ENCODE peak calls at places on chromosome 14, in eight cellular contexts. H is uterus, E is heart left ventricle, R is ovary, V is tibial artery, A is psoas muscle, P is prostate gland, O is endothelial cell of umbilical vein. D is an unnamed sample.

GRCh38 chr14:42508209-42508946 is 901.7 kb downstream of the LRFN5 start:
- DNase-seq in H (no peak), E (no peak), O (no peak), A (no peak), V (no peak), P (no peak), R (no peak), D (no peak)

GRCh38 chr14:26125039-26125438 is 472.8 kb downstream of the NOVA1 start:
- DNase-seq in P (no peak), R (no peak), V (no peak), O (no peak), H (no peak), E (no peak), A (no peak), D (no peak)

GRCh38 chr14:50260511-50260910 is 29.1 kb upstream of the SOS2 start:
- DNase-seq in P (no peak), R (no peak), A (no peak), O (peak), V (no peak), E (no peak), H (no peak), D (no peak)

GRCh38 chr14:35506927-35507326 is 27.0 kb upstream of the INSM2 start:
- DNase-seq in H (no peak), E (no peak), O (peak), A (no peak), V (no peak), R (no peak), P (no peak), D (no peak)

GRCh38 chr14:104421401-104421821 is 158.2 kb upstream of the C14orf180 start:
- DNase-seq in V (no peak), R (no peak), P (no peak), A (no peak), E (no peak), H (no peak), O (no peak), D (no peak)

GRCh38 chr14:97977711-97978261 is 1180.6 kb downstream of the VRK1 start:
- DNase-seq in O (no peak), P (peak), E (peak), V (peak), R (peak), H (peak), A (peak), D (peak)

GRCh38 chr14:89516173-89516572 is 99.1 kb upstream of the FOXN3 start:
- DNase-seq in A (no peak), H (no peak), P (no peak), O (no peak), V (no peak), E (no peak), R (no peak), D (no peak)

GRCh38 chr14:79698218-79698617 is 513.1 kb downstream of the DIO2 start:
- DNase-seq in H (no peak), P (no peak), A (no peak), R (no peak), V (no peak), E (no peak), O (no peak), D (no peak)

GRCh38 chr14:95442016-95442632 is 74.3 kb downstream of the SYNE3 start:
- DNase-seq in E (no peak), P (no peak), O (no peak), H (no peak), V (no peak), A (no peak), R (no peak), D (no peak)

GRCh38 chr14:89723930-89724915 is 230.3 kb downstream of the EFCAB11 start:
- DNase-seq in H (no peak), E (no peak), P (no peak), O (no peak), A (no peak), V (no peak), R (no peak), D (no peak)

GRCh38 chr14:20454359-20454644 is 310 bp downstream of the OSGEP start:
- DNase-seq in E (no peak), O (peak), V (peak), P (peak), H (no peak), R (no peak), A (no peak), D (no peak)

GRCh38 chr14:96962337-96962736 is 165.2 kb downstream of the VRK1 start:
- DNase-seq in P (no peak), V (no peak), E (no peak), A (no peak), O (no peak), H (no peak), R (no peak), D (no peak)

GRCh38 chr14:52848626-52849025 is 57.2 kb upstream of the GNPNAT1 start:
- DNase-seq in A (no peak), V (no peak), O (no peak), E (no peak), P (no peak), H (no peak), R (no peak), D (no peak)

GRCh38 chr14:61296707-61297502 is 15.8 kb upstream of the TMEM30B start:
- DNase-seq in P (no peak), E (no peak), R (no peak), A (no peak), V (no peak), H (no peak), O (peak), D (no peak)

GRCh38 chr14:25074112-25074511 is 24.2 kb upstream of the STXBP6 start:
- DNase-seq in P (no peak), R (no peak), E (no peak), H (no peak), O (no peak), A (no peak), V (no peak), D (no peak)
- H3K27ac ChIP-seq in P (no peak), R (no peak), E (no peak), H (no peak), O (no peak), A (no peak), V (no peak), D (no peak)

GRCh38 chr14:41225433-41225832 is 381.2 kb upstream of the LRFN5 start:
- DNase-seq in O (no peak), A (no peak), P (no peak), H (no peak), E (no peak), R (no peak), V (no peak), D (no peak)
- TF ChIP-seq CTCF in O (no peak), A (no peak), P (no peak), H (no peak), E (no peak), R (no peak), V (no peak), D (no peak)

GRCh38 chr14:91009501-91010152 is 50.8 kb downstream of the RPS6KA5 start:
- DNase-seq in A (no peak), E (no peak), R (no peak), P (no peak), H (no peak), O (no peak), V (no peak), D (no peak)
- H3K27ac ChIP-seq in A (no peak), E (no peak), R (no peak), P (no peak), H (no peak), O (no peak), V (no peak), D (peak)

GRCh38 chr14:23579311-23579630 is 681 bp upstream of the JPH4 start:
- DNase-seq in O (no peak), A (no peak), R (peak), H (no peak), V (no peak), E (no peak), P (no peak), D (no peak)

GRCh38 chr14:23579739-23580138 is 1.1 kb upstream of the JPH4 start:
- DNase-seq in P (no peak), E (no peak), O (no peak), H (no peak), A (no peak), R (no peak), V (no peak), D (no peak)

GRCh38 chr14:23580948-23581281 is 2.3 kb upstream of the JPH4 start:
- DNase-seq in A (no peak), H (no peak), V (no peak), P (no peak), E (no peak), R (no peak), O (no peak), D (no peak)

GRCh38 chr14:23578560-23579310 is at the start of gene JPH4:
- DNase-seq in A (no peak), H (peak), V (no peak), R (peak), E (no peak), P (no peak), O (no peak), D (no peak)

DNA sequence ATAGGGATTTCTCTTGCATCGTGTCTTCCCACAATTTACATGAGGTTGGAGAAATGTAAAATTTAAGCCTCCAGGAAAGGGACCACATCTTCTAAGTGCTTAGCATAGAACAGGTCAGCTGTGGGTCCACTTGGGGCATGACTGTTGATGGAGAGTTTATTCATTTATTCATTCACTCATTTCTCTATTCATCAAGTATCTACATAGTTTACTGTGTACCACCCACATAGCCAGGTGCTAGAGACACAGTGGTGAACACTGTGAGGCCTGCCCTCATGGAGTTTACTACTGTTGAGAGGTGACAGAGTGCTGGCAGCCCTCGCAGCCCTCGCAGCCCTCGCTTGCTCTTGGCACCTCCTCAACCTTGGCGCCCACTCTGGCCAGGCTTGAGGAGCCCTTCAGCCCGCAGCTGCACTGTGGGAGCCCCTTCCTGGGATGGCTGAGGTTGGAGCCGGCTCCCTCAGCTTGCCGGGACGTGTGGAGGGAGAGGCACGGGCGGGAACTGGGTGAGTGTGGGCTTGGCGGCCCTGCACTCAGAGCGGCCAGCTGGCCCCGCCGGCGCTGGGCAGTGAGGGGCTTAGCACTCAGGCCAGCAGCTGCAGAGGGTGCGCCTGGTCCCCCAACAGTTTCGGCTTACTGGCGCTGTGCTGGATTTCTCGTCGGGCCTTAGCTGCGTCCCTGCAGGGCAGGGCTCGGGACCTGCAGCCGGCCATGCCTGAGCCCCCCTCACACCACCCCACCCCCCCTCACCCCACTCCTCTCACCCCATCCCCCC is 1.7 kb upstream of the JPH4 start:
- DNase-seq in E (no peak), H (no peak), A (no peak), O (no peak), P (no peak), R (no peak), V (no peak), D (no peak)
- TF ChIP-seq CTCF in E (no peak), H (no peak), A (no peak), O (no peak), P (no peak), R (no peak), V (no peak), D (no peak)

DNA sequence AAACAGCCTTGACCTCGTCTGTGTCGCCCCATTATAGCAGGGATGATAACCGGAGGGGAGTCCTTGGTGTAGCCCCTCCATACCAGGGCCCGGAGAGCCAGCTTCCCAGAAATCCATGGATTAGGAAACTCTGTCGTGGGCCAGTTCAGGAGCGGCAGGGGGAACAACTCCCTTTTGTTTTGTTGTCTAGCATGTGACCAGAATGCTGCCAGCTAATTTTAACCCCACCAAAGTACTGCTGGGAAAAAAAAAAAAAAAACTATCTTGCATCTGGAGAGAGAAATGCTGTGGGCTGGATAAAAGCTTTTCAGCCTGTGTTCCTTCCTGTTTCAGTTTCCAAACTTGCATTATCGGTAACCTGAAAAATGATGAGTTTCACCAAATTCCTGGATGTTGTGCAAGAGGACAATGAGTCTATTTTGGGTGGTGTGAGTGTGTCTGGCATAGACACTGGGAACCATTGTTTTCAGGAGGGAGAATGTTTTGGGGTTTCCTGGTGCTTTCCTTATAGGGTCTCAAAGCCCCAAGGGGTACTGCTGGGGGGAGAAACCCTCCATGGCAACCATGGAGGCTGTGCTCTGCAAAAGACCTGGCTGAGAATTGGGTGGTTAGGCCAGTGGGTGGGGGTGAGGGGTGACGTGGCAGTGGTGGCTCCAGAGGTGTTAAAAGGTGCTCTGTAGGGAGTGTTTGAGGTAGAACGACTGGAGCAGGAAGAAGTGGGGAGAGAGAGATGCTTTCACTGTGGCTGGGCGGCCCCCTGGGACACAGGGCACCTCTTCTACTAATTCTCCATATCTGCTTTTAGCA is 14.9 kb upstream of the IRF2BPL start:
- DNase-seq in H (peak), V (peak), R (peak), A (peak), P (no peak), E (peak), O (peak), D (peak)
- H3K27ac ChIP-seq in H (peak), V (peak), R (peak), A (peak), P (peak), E (peak), O (peak), D (peak)

GRCh38 chr14:54773171-54774006 is 129.2 kb downstream of the GCH1 start:
- DNase-seq in P (peak), H (peak), V (peak), E (peak), R (peak), O (peak), A (peak), D (peak)
- TF ChIP-seq CTCF in P (peak), H (peak), V (peak), E (peak), R (peak), O (peak), A (peak), D (no peak)

GRCh38 chr14:102280376-102280962 is 24.5 kb downstream of the MOK start:
- DNase-seq in P (no peak), A (no peak), R (no peak), O (no peak), H (no peak), V (no peak), E (no peak), D (no peak)

GRCh38 chr14:102279282-102279681 is 25.7 kb downstream of the MOK start:
- DNase-seq in H (no peak), E (no peak), V (no peak), P (no peak), A (no peak), R (no peak), O (no peak), D (no peak)

GRCh38 chr14:102277874-102278630 is 26.9 kb downstream of the MOK start:
- DNase-seq in P (no peak), V (no peak), A (no peak), O (no peak), E (no peak), H (no peak), R (no peak), D (no peak)

GRCh38 chr14:102278631-102278935 is 26.4 kb downstream of the MOK start:
- DNase-seq in E (no peak), V (no peak), H (no peak), P (no peak), O (no peak), A (no peak), R (no peak), D (no peak)

GRCh38 chr14:102279688-102280348 is 25.1 kb downstream of the MOK start:
- DNase-seq in E (no peak), H (no peak), O (no peak), A (no peak), P (no peak), R (no peak), V (no peak), D (no peak)
- H3K27ac ChIP-seq in E (no peak), H (no peak), O (no peak), A (no peak), P (no peak), R (no peak), V (no peak), D (no peak)

GRCh38 chr14:94439453-94440057 is 13.0 kb downstream of the SERPINA11 start:
- DNase-seq in V (no peak), A (no peak), O (no peak), E (no peak), H (no peak), R (no peak), P (no peak), D (no peak)
- TF ChIP-seq CTCF in V (no peak), A (no peak), O (no peak), E (no peak), H (no peak), R (no peak), P (no peak), D (no peak)

D was measured in spleen.